ENCODE peak calls at places on chromosomes 3 and 15, in four cellular contexts. T is PC-3; S is CD8-positive, alpha-beta T cell; B is hepatic stellate cell. Y is an unnamed sample.

GRCh38 chr3:136173939-136174338 is 22.2 kb downstream of the MSL2 start:
- DNase-seq in T (no peak), S (no peak), B (no peak), Y (no peak)

GRCh38 chr15:29039466-29040366 is 153.9 kb downstream of the APBA2 start:
- DNase-seq in T (no peak), S (no peak), B (no peak), Y (no peak)

GRCh38 chr3:41532976-41533375 is 333.7 kb downstream of the CTNNB1 start:
- DNase-seq in T (no peak), S (no peak), B (no peak), Y (no peak)

GRCh38 chr3:11954312-11954934 is 49.8 kb upstream of the SYN2 start:
- DNase-seq in T (no peak), S (no peak), B (no peak), Y (no peak)

GRCh38 chr15:101288905-101289513 is 6.0 kb downstream of the SNRPA1 start:
- DNase-seq in T (peak), S (no peak), B (peak), Y (no peak)

GRCh38 chr15:85542895-85543331 is 162.5 kb downstream of the AKAP13 start:
- DNase-seq in T (peak), S (no peak), B (no peak), Y (no peak)

GRCh38 chr3:30778923-30779322 is 115.5 kb downstream of the GADL1 start:
- DNase-seq in T (no peak), S (no peak), B (no peak), Y (no peak)

GRCh38 chr3:130737622-130738021 is 9.0 kb downstream of the PIK3R4 start:
- DNase-seq in T (no peak), S (no peak), B (no peak), Y (no peak)

GRCh38 chr15:85003593-85004312 is 22.1 kb downstream of the PDE8A start:
- DNase-seq in T (no peak), S (no peak), B (no peak), Y (no peak)

GRCh38 chr3:129399895-129400357 is 28.5 kb downstream of the EFCAB12 start:
- DNase-seq in T (peak), S (no peak), B (no peak), Y (no peak)

Y was measured in NK-92 treated with Interleukin-12 subunit alpha and Interleukin-12 subunit beta, amount 100 ng/mL, for 24 hours.